ENCODE peak calls at places on chromosomes 7 and 10, in six cellular contexts. R is NT2/D1; A is Calu3; V is stimulated activated CD8-positive, alpha-beta memory T cell treated with anti-CD3 and anti-CD28 coated beads, Interleukin-15, amount 100 ng/mL, for 4 hours; Z is amygdala; E is activated CD4-positive, alpha-beta T cell treated with anti-CD3 and anti-CD28 coated beads, Interleukin-2, amount 50 U/mL, for 48 hours. M is an unnamed sample.

GRCh38 chr7:69596056-69596455 is 2.2 kb upstream of the AUTS2 start:
- DNase-seq in E (no peak), V (no peak), R (no peak), A (no peak), Z (no peak), M (no peak)

GRCh38 chr7:83162402-83163256 is at the start of gene PCLO:
- DNase-seq in A (peak), E (peak), Z (peak), R (peak), V (no peak), M (peak)

GRCh38 chr7:27586825-27587224 is 75.9 kb downstream of the HIBADH start:
- DNase-seq in V (no peak), E (no peak), R (no peak), Z (no peak), A (no peak), M (no peak)

GRCh38 chr10:17790631-17791030 is 18.5 kb upstream of the MRC1 start:
- DNase-seq in A (no peak), E (no peak), Z (no peak), R (no peak), V (no peak), M (no peak)

GRCh38 chr10:66931340-66931948 is 5.6 kb downstream of the LRRTM3 start:
- DNase-seq in A (peak), R (peak), Z (no peak), E (no peak), V (no peak), M (peak)

GRCh38 chr10:113550365-113550764 is 2.5 kb upstream of the HABP2 start:
- DNase-seq in V (no peak), E (no peak), A (no peak), R (no peak), Z (no peak), M (no peak)

GRCh38 chr10:95445837-95446347 is 115.3 kb downstream of the SORBS1 start:
- DNase-seq in V (no peak), A (peak), E (peak), Z (no peak), R (peak), M (peak)

GRCh38 chr7:17097668-17098297 is 200.7 kb upstream of the AHR start:
- DNase-seq in Z (no peak), V (no peak), E (no peak), A (no peak), R (no peak), M (no peak)

GRCh38 chr10:131169146-131169545 is 142.4 kb downstream of the TCERG1L start:
- DNase-seq in A (no peak), V (no peak), E (no peak), Z (no peak), R (no peak), M (no peak)

GRCh38 chr7:45898241-45898640 is 10.0 kb downstream of the IGFBP1 start:
- DNase-seq in A (no peak), Z (no peak), E (no peak), R (no peak), V (no peak), M (peak)

GRCh38 chr10:60495357-60495756 is 105.7 kb upstream of the ANK3 start:
- DNase-seq in E (no peak), Z (no peak), V (no peak), R (no peak), A (no peak), M (peak)

GRCh38 chr10:125023862-125024495 is 82.1 kb downstream of the ZRANB1 start:
- DNase-seq in R (no peak), V (no peak), A (no peak), Z (no peak), E (no peak), M (no peak)

GRCh38 chr7:47269466-47269836 is 312.5 kb downstream of the TNS3 start:
- DNase-seq in R (no peak), Z (no peak), V (no peak), E (no peak), A (no peak), M (no peak)

GRCh38 chr10:43141421-43141820 is 3.2 kb downstream of the CSGALNACT2 start:
- DNase-seq in V (no peak), R (no peak), A (no peak), E (no peak), Z (no peak), M (no peak)

GRCh38 chr10:28118985-28119628 is 120.2 kb upstream of the ODAD2 start:
- DNase-seq in Z (no peak), V (no peak), E (no peak), R (no peak), A (no peak), M (no peak)

GRCh38 chr10:97332586-97333350 is 1.8 kb downstream of the FRAT2 start:
- DNase-seq in R (no peak), Z (no peak), V (no peak), E (peak), A (peak), M (peak)

GRCh38 chr7:148340438-148340837 is 250.1 kb upstream of the C7orf33 start:
- DNase-seq in Z (no peak), A (no peak), V (no peak), R (no peak), E (no peak), M (no peak)

GRCh38 chr7:69932034-69932628 is 333.9 kb downstream of the AUTS2 start:
- DNase-seq in V (no peak), E (no peak), Z (no peak), A (no peak), R (peak), M (no peak)

GRCh38 chr7:77254915-77255314 is 55.3 kb upstream of the FGL2 start:
- DNase-seq in V (no peak), A (no peak), E (no peak), Z (no peak), R (no peak), M (no peak)

GRCh38 chr10:28403090-28403489 is 100.2 kb upstream of the MPP7 start:
- DNase-seq in R (no peak), Z (no peak), A (no peak), V (no peak), E (no peak), M (no peak)

GRCh38 chr10:122519873-122520272 is 40.7 kb upstream of the DMBT1 start:
- DNase-seq in R (no peak), Z (no peak), E (no peak), A (no peak), V (no peak), M (peak)

GRCh38 chr7:33040803-33041516 is 21.6 kb downstream of the NT5C3A start:
- DNase-seq in E (peak), A (peak), V (peak), Z (no peak), R (no peak), M (peak)

GRCh38 chr7:18693826-18694225 is 198.3 kb downstream of the HDAC9 start:
- DNase-seq in V (no peak), A (no peak), Z (no peak), E (no peak), R (no peak), M (no peak)